ENCODE peak calls at places on chromosomes 7 and 10, in ten cellular contexts. J is H7; I is GM10248; N is NCI-H774; O is amniotic stem cell; B is NCI-H2029; H is activated T-cell treated with anti-CD3 and anti-CD28 coated beads for 1 hour; Y is osteoblast; X is stimulated activated effector memory CD8-positive, alpha-beta T cell treated with anti-CD3 and anti-CD28 coated beads, Interleukin-12 subunit alpha, Interleukin-12 subunit beta, amount 100 ng/mL, for 72 hours; W is stimulated activated naive CD8-positive, alpha-beta T cell treated with anti-CD3 and anti-CD28 coated beads, Interleukin-15, Interleukin-2, amounts not matched to agents 100 U/mL and 50 U/mL, for 24 hours. T is an unnamed sample.

GRCh38 chr10:43202224-43202656 is 64.0 kb downstream of the CSGALNACT2 start:
- DNase-seq in J (peak; percentile 89), I (peak; percentile 82), N (peak; percentile 32), O (no peak), B (no peak), H (peak; percentile 47), Y (peak; percentile 95), X (peak; percentile 80), W (peak; percentile 72), T (peak; percentile 14)

GRCh38 chr10:77925410-77925794 is 1.2 kb downstream of the DLG5 start:
- DNase-seq in J (peak; percentile 36), I (no peak), N (no peak), O (no peak), B (no peak), H (no peak), Y (peak; percentile 97), X (no peak), W (no peak), T (no peak)

GRCh38 chr10:103576862-103577261 is 83.4 kb downstream of the NEURL1 start:
- DNase-seq in J (no peak), I (no peak), N (peak; percentile 36), O (no peak), B (peak; percentile 54), H (no peak), Y (no peak), X (no peak), W (no peak), T (no peak)

GRCh38 chr10:132549416-132549815 is 11.8 kb downstream of the INPP5A start:
- DNase-seq in J (peak; percentile 60), I (peak; percentile 10), N (no peak), O (no peak), B (peak; percentile 38), H (no peak), Y (peak; percentile 13), X (no peak), W (no peak), T (no peak)

GRCh38 chr7:129908181-129908580 is 44.6 kb downstream of the UBE2H start:
- DNase-seq in J (no peak), I (no peak), N (no peak), O (no peak), B (no peak), H (no peak), Y (no peak), X (no peak), W (no peak), T (no peak)

GRCh38 chr7:91929463-91929862 is 11.2 kb upstream of the AKAP9 start:
- DNase-seq in J (no peak), I (no peak), N (no peak), O (no peak), B (no peak), H (no peak), Y (no peak), X (no peak), W (no peak), T (no peak)

GRCh38 chr10:794382-794956 is 105.0 kb upstream of the DIP2C start:
- DNase-seq in J (peak; percentile 76), I (no peak), N (no peak), O (no peak), B (no peak), H (no peak), Y (peak; percentile 74), X (no peak), W (no peak), T (no peak)

GRCh38 chr10:133461841-133462240 is 8.1 kb downstream of the SCART1 start:
- DNase-seq in J (peak; percentile 11), I (no peak), N (no peak), O (no peak), B (no peak), H (no peak), Y (peak; percentile 65), X (no peak), W (no peak), T (no peak)

GRCh38 chr7:6266699-6267098 is 5.7 kb downstream of the CYTH3 start:
- DNase-seq in J (no peak), I (no peak), N (no peak), O (no peak), B (no peak), H (no peak), Y (no peak), X (no peak), W (no peak), T (no peak)

GRCh38 chr7:137880432-137880831 is 33.7 kb upstream of the DGKI start:
- DNase-seq in J (no peak), I (no peak), N (no peak), O (peak; percentile 14), B (no peak), H (no peak), Y (peak; percentile 85), X (no peak), W (no peak), T (no peak)

GRCh38 chr10:133365461-133366129 is 7.6 kb downstream of the ECHS1 start:
- DNase-seq in J (no peak), I (no peak), N (no peak), O (no peak), B (no peak), H (no peak), Y (no peak), X (no peak), W (no peak), T (no peak)